ENCODE peak calls at places on chromosomes 4 and X, in five cellular contexts. P is A549, D is HepG2, R is K562, C is GM12878. Y is an unnamed sample.

GRCh38 chr4:161189286-161190134 is 974.3 kb downstream of the FSTL5 start:
- DNase-seq in P (no peak), D (no peak), R (no peak), C (no peak), Y (no peak)

GRCh38 chrX:105461013-105461412 is 240.5 kb upstream of the TEX13A start:
- DNase-seq in P (no peak), D (no peak), R (no peak), C (no peak), Y (no peak)

GRCh38 chrX:45714864-45715263 is 514.2 kb upstream of the DIPK2B start:
- DNase-seq in P (peak), D (no peak), R (no peak), C (peak), Y (peak)

GRCh38 chr4:144748814-144749555 is 103.0 kb downstream of the HHIP start:
- DNase-seq in P (no peak), D (no peak), R (no peak), C (no peak), Y (no peak)

GRCh38 chr4:184978211-184978610 is 40.1 kb upstream of the HELT start:
- DNase-seq in P (no peak), D (no peak), R (no peak), C (no peak), Y (no peak)

GRCh38 chr4:183936574-183937335 is 31.6 kb downstream of the STOX2 start:
- DNase-seq in P (peak), D (no peak), R (no peak), C (no peak), Y (peak)

GRCh38 chr4:13612569-13612968 is 15.0 kb downstream of the BOD1L1 start:
- DNase-seq in P (no peak), D (no peak), R (no peak), C (no peak), Y (no peak)

GRCh38 chr4:119623025-119623424 is 5.6 kb downstream of the PDE5A start:
- DNase-seq in P (no peak), D (no peak), R (no peak), C (no peak), Y (peak)

GRCh38 chr4:154004450-154004849 is 215.6 kb upstream of the SFRP2 start:
- DNase-seq in P (no peak), D (no peak), R (no peak), C (no peak), Y (no peak)

GRCh38 chrX:13144927-13145659 is 100.7 kb upstream of the FAM9C start:
- DNase-seq in P (no peak), D (no peak), R (no peak), C (no peak), Y (peak)

GRCh38 chrX:134821370-134821769 is 163.1 kb upstream of the PLAC1 start:
- DNase-seq in P (no peak), D (no peak), R (no peak), C (no peak), Y (peak)

GRCh38 chr4:140971077-140971792 is 162.0 kb downstream of the RNF150 start:
- DNase-seq in P (no peak), D (no peak), R (no peak), C (no peak), Y (no peak)

GRCh38 chr4:140968371-140968770 is 164.9 kb downstream of the RNF150 start:
- DNase-seq in P (no peak), D (no peak), R (no peak), C (no peak), Y (no peak)

GRCh38 chr4:140963883-140964282 is 169.4 kb downstream of the RNF150 start:
- DNase-seq in P (no peak), D (no peak), R (no peak), C (no peak), Y (no peak)

DNA sequence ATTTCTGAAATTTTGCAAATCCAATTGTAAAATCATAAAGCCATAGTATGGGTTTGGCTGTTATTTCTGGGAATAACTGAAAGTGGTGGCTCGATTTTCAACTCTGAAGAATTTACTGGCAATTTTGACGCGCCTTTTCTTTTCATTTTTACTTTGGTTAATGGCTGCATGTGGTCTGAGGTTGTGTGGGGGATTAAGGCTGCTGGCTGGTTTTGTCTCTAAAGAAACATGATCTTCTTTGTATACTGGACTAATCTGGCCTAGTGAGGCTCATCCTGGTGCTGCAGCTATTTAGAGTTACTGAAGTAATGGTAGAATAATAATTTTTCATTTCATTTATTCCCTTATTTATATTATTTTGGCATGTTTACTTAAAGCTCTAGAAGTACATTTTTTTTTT is 164.0 kb downstream of the RNF150 start:
- DNase-seq in P (no peak), D (no peak), R (no peak), C (no peak), Y (no peak)
- TF ChIP-seq BHLHE40 in P (no peak), D (no peak), R (no peak), C (no peak), Y (no peak)

DNA sequence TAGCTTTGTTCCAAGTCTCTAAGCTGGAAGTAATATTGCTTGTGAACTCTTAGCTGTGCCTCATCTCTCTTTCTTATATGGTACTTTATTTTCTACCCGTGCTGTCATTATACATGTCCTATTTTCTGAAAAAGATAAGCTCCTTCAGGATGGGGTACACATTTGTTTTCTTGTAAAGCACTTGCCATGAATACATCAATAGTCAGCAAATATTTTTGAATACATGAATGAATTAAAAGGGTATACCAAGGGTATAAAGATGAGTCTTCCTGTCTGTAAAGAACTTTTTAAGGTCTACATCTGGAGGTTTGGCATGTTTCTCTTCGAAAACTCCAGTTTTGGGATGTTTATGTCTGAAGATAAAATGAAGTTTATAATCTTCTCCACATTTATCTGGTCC is 26.7 kb downstream of the SCOC start:
- DNase-seq in P (no peak), D (no peak), R (no peak), C (no peak), Y (no peak)
- TF ChIP-seq RAD21 in P (no peak), D (no peak), R (no peak), C (no peak), Y (no peak)

GRCh38 chr4:141158219-141158618 is 24.9 kb upstream of the RNF150 start:
- DNase-seq in P (peak), D (peak), R (peak), C (no peak), Y (peak)
- TF ChIP-seq BHLHE40 in P (no peak), D (no peak), R (no peak), C (no peak), Y (no peak)

GRCh38 chr4:53205970-53206369 is 159.9 kb downstream of the SCFD2 start:
- DNase-seq in P (no peak), D (no peak), R (no peak), C (no peak), Y (peak)
- TF ChIP-seq RAD21 in P (no peak), D (no peak), R (no peak), C (no peak), Y (no peak)

DNA sequence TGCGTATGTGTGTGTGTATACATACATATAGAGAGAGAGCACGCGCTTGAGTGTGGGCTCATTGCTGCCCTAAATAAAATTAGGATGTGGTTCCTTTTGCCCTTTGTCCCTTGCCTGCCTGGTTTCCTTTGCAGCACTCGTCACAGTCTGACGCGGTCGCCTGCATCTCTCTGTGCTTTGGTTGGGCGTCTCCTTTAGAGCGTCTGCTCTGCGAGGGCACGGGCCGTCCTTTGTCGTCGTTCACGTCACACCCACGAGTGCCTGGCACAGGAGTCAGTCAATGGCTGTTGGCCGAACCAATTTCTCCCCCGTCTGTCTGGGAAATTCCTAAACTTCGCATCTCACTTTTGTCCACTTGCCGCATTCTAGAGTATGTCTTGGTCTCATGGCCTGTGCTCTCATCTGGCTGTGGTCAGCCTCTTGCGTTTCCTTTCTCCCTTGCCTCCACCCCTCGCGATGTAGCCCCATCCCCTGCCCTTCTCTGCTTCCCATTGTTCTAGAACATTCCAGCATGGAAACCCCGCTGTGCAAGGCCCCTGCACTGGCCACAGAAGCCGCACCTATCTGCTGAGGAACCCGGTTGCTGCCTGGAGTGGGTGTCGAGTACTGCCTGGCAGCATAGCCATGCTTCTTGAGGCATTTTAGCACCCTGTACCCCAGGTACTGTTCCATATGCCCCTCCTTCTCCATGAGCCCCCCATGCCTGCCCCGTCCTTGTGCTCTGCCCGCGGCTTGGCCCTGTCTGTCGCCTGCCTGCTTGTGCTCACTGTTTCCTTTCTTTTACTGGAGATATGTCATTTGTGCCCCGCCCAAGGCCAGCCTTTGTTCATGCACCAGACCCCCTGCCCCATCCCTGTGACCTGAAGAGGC is 8.0 kb downstream of the MAEA start:
- DNase-seq in P (no peak), D (no peak), R (no peak), C (no peak), Y (no peak)
- TF ChIP-seq BHLHE40 in P (no peak), D (no peak), R (no peak), C (no peak), Y (no peak)

DNA sequence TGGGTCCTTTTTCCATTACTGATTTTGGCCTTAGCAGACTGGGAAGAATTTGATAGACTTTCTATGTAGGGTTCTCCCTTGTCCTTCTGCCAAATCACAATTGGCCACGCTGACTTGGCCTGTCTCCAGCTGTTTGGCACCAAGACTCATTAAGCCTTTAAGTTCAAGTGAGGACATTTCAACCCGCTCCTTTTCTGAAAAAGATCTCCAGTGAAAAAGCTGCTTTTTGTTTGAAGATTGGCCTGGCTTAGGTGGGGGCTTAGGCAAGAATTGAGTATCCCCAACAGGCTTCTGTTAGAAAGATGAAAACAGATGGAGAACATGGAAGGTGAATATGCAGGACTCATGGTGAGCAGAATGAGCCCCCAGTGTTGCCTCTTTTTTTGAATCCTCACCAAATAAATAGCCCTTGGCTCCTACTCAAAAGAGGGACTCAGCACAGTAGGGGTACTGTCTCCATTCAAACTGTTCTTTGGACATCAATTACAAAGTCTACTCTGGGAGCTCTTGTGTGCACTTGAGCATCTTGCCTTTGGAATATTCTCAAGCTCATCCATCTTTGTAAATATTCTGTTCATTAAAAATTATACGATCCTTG is 28.4 kb upstream of the LIMCH1 start:
- DNase-seq in P (no peak), D (no peak), R (no peak), C (no peak), Y (no peak)
- TF ChIP-seq RAD21 in P (no peak), D (no peak), R (no peak), C (no peak), Y (no peak)

GRCh38 chr4:110663738-110664444 is 41.0 kb upstream of the PITX2 start:
- DNase-seq in P (peak), D (no peak), R (no peak), C (no peak), Y (peak)
- TF ChIP-seq BHLHE40 in P (no peak), D (no peak), R (no peak), C (no peak), Y (no peak)

GRCh38 chrX:111444881-111445280 is 32.9 kb upstream of the DCX start:
- DNase-seq in P (no peak), D (no peak), R (no peak), C (no peak), Y (no peak)

GRCh38 chrX:111447298-111447697 is 35.3 kb upstream of the DCX start:
- DNase-seq in P (peak), D (peak), R (peak), C (no peak), Y (no peak)

GRCh38 chrX:111442791-111443190 is 30.8 kb upstream of the DCX start:
- DNase-seq in P (no peak), D (no peak), R (no peak), C (no peak), Y (no peak)

GRCh38 chrX:111445485-111445884 is 33.5 kb upstream of the DCX start:
- DNase-seq in P (peak), D (peak), R (peak), C (no peak), Y (peak)
- TF ChIP-seq RAD21 in P (peak), D (no peak), R (no peak), C (peak), Y (no peak)